ENCODE peak calls at places on chromosomes 1 and 21, in nine cellular contexts. W is GM12878, S is HepG2, X is A549, E is HCT116, A is Panc1, Z is GM23338, N is K562, T is SK-N-SH. Y is an unnamed sample.

GRCh38 chr1:208349679-208350330 is 105.6 kb upstream of the PLXNA2 start:
- DNase-seq in S (no peak), T (no peak), W (no peak), N (no peak), E (no peak), X (no peak), A (no peak), Z (no peak), Y (no peak)

GRCh38 chr1:3654549-3655281 is 2.4 kb downstream of the TP73 start:
- DNase-seq in X (no peak), Z (no peak), T (no peak), E (no peak), S (no peak), N (no peak), A (no peak), W (no peak), Y (no peak)

GRCh38 chr1:115826642-115827041 is 14.3 kb downstream of the NHLH2 start:
- DNase-seq in T (no peak), E (no peak), S (no peak), Z (no peak), N (no peak), A (no peak), X (no peak), W (no peak), Y (no peak)

GRCh38 chr1:174818951-174819350 is 180.8 kb upstream of the CACYBP start:
- DNase-seq in E (peak; percentile 51), A (no peak), N (no peak), X (no peak), W (no peak), S (no peak), Z (no peak), T (no peak), Y (no peak)

GRCh38 chr21:36691539-36692124 is 7.3 kb upstream of the SIM2 start:
- DNase-seq in Z (peak; percentile 42), S (no peak), N (no peak), W (no peak), E (no peak), A (no peak), X (no peak), T (no peak), Y (no peak)

GRCh38 chr21:29190920-29191319 is 60.5 kb downstream of the MAP3K7CL start:
- DNase-seq in W (no peak), T (no peak), N (no peak), S (peak; percentile 29), Z (no peak), A (no peak), E (no peak), X (peak; percentile 39), Y (peak; percentile 56)

GRCh38 chr1:198913667-198914066 is 274.8 kb downstream of the PTPRC start:
- DNase-seq in A (no peak), X (no peak), T (no peak), E (no peak), W (no peak), Z (no peak), S (no peak), N (no peak), Y (no peak)

GRCh38 chr21:44840771-44841170 is 22.9 kb upstream of the SUMO3 start:
- DNase-seq in A (no peak), Z (no peak), E (no peak), T (no peak), N (no peak), S (no peak), X (no peak), W (no peak), Y (no peak)

GRCh38 chr1:69400128-69400527 is 167.6 kb upstream of the LRRC7 start:
- DNase-seq in N (no peak), S (no peak), X (no peak), W (no peak), T (peak; percentile 11), E (no peak), Z (no peak), A (no peak), Y (no peak)

GRCh38 chr1:111895456-111895855 is 94.0 kb downstream of the KCND3 start:
- DNase-seq in Z (peak; percentile 35), A (no peak), T (peak; percentile 73), S (no peak), N (no peak), E (no peak), X (no peak), W (no peak), Y (no peak)

GRCh38 chr1:219681876-219682275 is 69.0 kb upstream of the ZC3H11B start:
- DNase-seq in W (no peak), S (no peak), X (no peak), T (no peak), E (no peak), Z (no peak), N (no peak), A (no peak), Y (no peak)

GRCh38 chr1:46345281-46345680 is 4.7 kb downstream of the NSUN4 start:
- DNase-seq in X (no peak), N (no peak), W (no peak), S (peak; percentile 45), Z (no peak), T (no peak), E (no peak), A (no peak), Y (no peak)

GRCh38 chr21:36241717-36242116 is 78.3 kb upstream of the MORC3 start:
- DNase-seq in S (no peak), T (no peak), A (no peak), W (no peak), Z (no peak), X (no peak), E (no peak), N (no peak), Y (no peak)

GRCh38 chr1:159436469-159436868 is 3.1 kb upstream of the OR10J1 start:
- DNase-seq in S (no peak), E (no peak), W (no peak), X (no peak), Z (no peak), N (no peak), T (no peak), A (no peak), Y (no peak)

GRCh38 chr21:36630485-36631206 is 68.3 kb upstream of the SIM2 start:
- DNase-seq in T (peak; percentile 67), Z (peak; percentile 94), N (peak; percentile 82), W (no peak), A (peak; percentile 20), E (peak; percentile 32), S (peak; percentile 48), X (peak; percentile 60), Y (peak; percentile 41)

GRCh38 chr1:184298321-184299052 is 88.3 kb upstream of the C1orf21 start:
- DNase-seq in E (no peak), Z (peak; percentile 23), T (peak; percentile 16), X (no peak), N (no peak), A (no peak), S (no peak), W (no peak), Y (no peak)

GRCh38 chr1:51316764-51317120 is 13.6 kb downstream of the TTC39A start:
- DNase-seq in T (no peak), E (no peak), N (no peak), X (no peak), W (no peak), Z (no peak), S (no peak), A (no peak), Y (no peak)

GRCh38 chr1:51927029-51927428 is 48.5 kb upstream of the NRDC start:
- DNase-seq in E (no peak), Z (no peak), S (no peak), X (no peak), W (no peak), N (no peak), A (no peak), T (no peak), Y (no peak)

GRCh38 chr1:47623174-47623940 is 185.5 kb downstream of the FOXD2 start:
- DNase-seq in N (no peak), T (no peak), A (no peak), X (no peak), S (no peak), W (no peak), Z (no peak), E (no peak), Y (no peak)

GRCh38 chr1:239735081-239735480 is 348.7 kb downstream of the CHRM3 start:
- DNase-seq in E (no peak), T (peak; percentile 17), W (no peak), N (no peak), S (no peak), X (no peak), Z (no peak), A (no peak), Y (no peak)
- TF ChIP-seq REST in E (no peak), T (no peak), W (no peak), N (no peak), S (no peak), X (no peak), Z (no peak), A (no peak), Y (no peak)

GRCh38 chr1:228459091-228459993 is 27.8 kb upstream of the RNF187 start:
- DNase-seq in S (peak; percentile 18), N (peak; percentile 91), A (no peak), W (no peak), Z (peak; percentile 93), T (peak; percentile 82), X (peak; percentile 95), E (peak; percentile 85), Y (no peak)
- TF ChIP-seq REST in S (no peak), N (no peak), A (no peak), W (no peak), Z (no peak), T (no peak), X (peak; percentile 52), E (no peak), Y (no peak)

GRCh38 chr21:42123509-42123908 is 52.4 kb downstream of the UMODL1 start:
- DNase-seq in T (no peak), S (no peak), E (no peak), N (no peak), A (no peak), Z (no peak), X (no peak), W (no peak), Y (no peak)

GRCh38 chr21:42127164-42128125 is 56.3 kb downstream of the UMODL1 start:
- DNase-seq in S (no peak), Z (no peak), A (no peak), X (no peak), E (no peak), N (no peak), T (no peak), W (no peak), Y (no peak)

GRCh38 chr21:42124081-42124480 is 53.0 kb downstream of the UMODL1 start:
- DNase-seq in E (no peak), T (no peak), W (no peak), S (no peak), A (no peak), X (no peak), N (no peak), Z (no peak), Y (no peak)

GRCh38 chr21:42124826-42125570 is 53.9 kb downstream of the UMODL1 start:
- DNase-seq in X (no peak), A (no peak), S (no peak), N (no peak), Z (no peak), W (no peak), T (no peak), E (no peak), Y (no peak)

GRCh38 chr21:42125571-42126544 is 54.7 kb downstream of the UMODL1 start:
- DNase-seq in E (no peak), X (peak; percentile 27), Z (peak; percentile 54), A (no peak), W (no peak), N (peak; percentile 41), T (no peak), S (peak; percentile 39), Y (no peak)
- TF ChIP-seq REST in E (no peak), X (no peak), Z (no peak), A (no peak), W (no peak), N (no peak), T (no peak), S (no peak), Y (no peak)

GRCh38 chr1:38474738-38475623 is 384.6 kb downstream of the RRAGC start:
- DNase-seq in W (peak; percentile 97), Z (peak; percentile 68), E (no peak), X (no peak), A (no peak), N (no peak), S (no peak), T (no peak), Y (no peak)
- TF ChIP-seq REST in W (no peak), Z (no peak), E (no peak), X (no peak), A (no peak), N (no peak), S (no peak), T (no peak), Y (no peak)